ENCODE peak calls at places on chromosomes 16 and 17, in four cellular contexts. One of them, this sample, is unnamed.

GRCh38 chr16:27779719-27780161 is 229.8 kb downstream of the KATNIP start:
- DNase-seq in fibroblast of mammary gland: peak
- DNase-seq in brain microvascular endothelial cell: peak
- DNase-seq in astrocyte of the spinal cord: peak
- DNase-seq in this sample: peak

GRCh38 chr16:48676836-48677235 is 66.9 kb upstream of the N4BP1 start:
- DNase-seq in fibroblast of mammary gland: peak
- DNase-seq in brain microvascular endothelial cell: no peak
- DNase-seq in astrocyte of the spinal cord: no peak
- DNase-seq in this sample: peak

GRCh38 chr17:36127199-36127881 is 23.7 kb downstream of the CCL4 start:
- DNase-seq in fibroblast of mammary gland: no peak
- DNase-seq in astrocyte of the spinal cord: no peak
- DNase-seq in brain microvascular endothelial cell: no peak
- DNase-seq in this sample: no peak

GRCh38 chr17:35700157-35700556 is 31.3 kb upstream of the RASL10B start:
- DNase-seq in astrocyte of the spinal cord: no peak
- DNase-seq in fibroblast of mammary gland: peak
- DNase-seq in brain microvascular endothelial cell: peak
- DNase-seq in this sample: no peak

GRCh38 chr16:8130197-8130596 is 460.1 kb downstream of the TMEM114 start:
- DNase-seq in astrocyte of the spinal cord: no peak
- DNase-seq in brain microvascular endothelial cell: no peak
- DNase-seq in fibroblast of mammary gland: no peak
- DNase-seq in this sample: no peak

GRCh38 chr17:57914274-57915147 is 40.7 kb downstream of the CUEDC1 start:
- DNase-seq in fibroblast of mammary gland: no peak
- DNase-seq in brain microvascular endothelial cell: no peak
- DNase-seq in astrocyte of the spinal cord: no peak
- DNase-seq in this sample: no peak

GRCh38 chr16:10150906-10151305 is 31.3 kb downstream of the GRIN2A start:
- DNase-seq in astrocyte of the spinal cord: no peak
- DNase-seq in fibroblast of mammary gland: peak
- DNase-seq in brain microvascular endothelial cell: no peak
- DNase-seq in this sample: no peak

GRCh38 chr16:303760-304505 is 21.0 kb downstream of the PDIA2 start:
- DNase-seq in fibroblast of mammary gland: peak
- DNase-seq in astrocyte of the spinal cord: no peak
- DNase-seq in brain microvascular endothelial cell: no peak
- DNase-seq in this sample: no peak

GRCh38 chr16:57926041-57926440 is 44.9 kb downstream of the CNGB1 start:
- DNase-seq in fibroblast of mammary gland: no peak
- DNase-seq in brain microvascular endothelial cell: no peak
- DNase-seq in astrocyte of the spinal cord: no peak
- DNase-seq in this sample: no peak

GRCh38 chr17:64190468-64190867 is 60.5 kb upstream of the ERN1 start:
- DNase-seq in astrocyte of the spinal cord: no peak
- DNase-seq in fibroblast of mammary gland: no peak
- DNase-seq in brain microvascular endothelial cell: no peak
- DNase-seq in this sample: no peak

GRCh38 chr17:5446786-5447185 is 7.8 kb upstream of the C1QBP start:
- DNase-seq in astrocyte of the spinal cord: no peak
- DNase-seq in brain microvascular endothelial cell: no peak
- DNase-seq in fibroblast of mammary gland: no peak
- DNase-seq in this sample: no peak

GRCh38 chr16:67269766-67270165 is 9.6 kb upstream of the PLEKHG4 start:
- DNase-seq in fibroblast of mammary gland: peak
- DNase-seq in astrocyte of the spinal cord: peak
- DNase-seq in brain microvascular endothelial cell: peak
- DNase-seq in this sample: no peak

GRCh38 chr17:59185997-59186396 is 23.8 kb upstream of the SMG8 start:
- DNase-seq in brain microvascular endothelial cell: no peak
- DNase-seq in fibroblast of mammary gland: no peak
- DNase-seq in astrocyte of the spinal cord: no peak
- DNase-seq in this sample: no peak

GRCh38 chr16:67194257-67194656 is 2.3 kb downstream of the E2F4 start:
- DNase-seq in astrocyte of the spinal cord: no peak
- DNase-seq in brain microvascular endothelial cell: no peak
- DNase-seq in fibroblast of mammary gland: no peak
- DNase-seq in this sample: no peak

GRCh38 chr16:627458-628239 is 3.1 kb upstream of the WFIKKN1 start:
- DNase-seq in fibroblast of mammary gland: peak
- DNase-seq in brain microvascular endothelial cell: no peak
- DNase-seq in astrocyte of the spinal cord: no peak
- DNase-seq in this sample: no peak

GRCh38 chr16:17287401-17287800 is 183.4 kb downstream of the XYLT1 start:
- DNase-seq in fibroblast of mammary gland: no peak
- DNase-seq in astrocyte of the spinal cord: no peak
- DNase-seq in brain microvascular endothelial cell: no peak
- DNase-seq in this sample: no peak

GRCh38 chr16:9706217-9706616 is 476.0 kb downstream of the GRIN2A start:
- DNase-seq in fibroblast of mammary gland: peak
- DNase-seq in brain microvascular endothelial cell: peak
- DNase-seq in astrocyte of the spinal cord: peak
- DNase-seq in this sample: no peak

GRCh38 chr17:42512246-42512645 is 23.8 kb upstream of the NAGLU start:
- DNase-seq in astrocyte of the spinal cord: no peak
- DNase-seq in brain microvascular endothelial cell: no peak
- DNase-seq in fibroblast of mammary gland: no peak
- DNase-seq in this sample: no peak

GRCh38 chr17:63420868-63421680 is 25.0 kb downstream of the CYB561 start:
- DNase-seq in astrocyte of the spinal cord: no peak
- DNase-seq in brain microvascular endothelial cell: no peak
- DNase-seq in fibroblast of mammary gland: no peak
- DNase-seq in this sample: no peak

GRCh38 chr17:4858068-4858879 is 25.1 kb downstream of the MINK1 start:
- DNase-seq in brain microvascular endothelial cell: no peak
- DNase-seq in fibroblast of mammary gland: no peak
- DNase-seq in astrocyte of the spinal cord: no peak
- DNase-seq in this sample: no peak

GRCh38 chr17:67212716-67213417 is 32.1 kb downstream of the HELZ start:
- DNase-seq in brain microvascular endothelial cell: no peak
- DNase-seq in fibroblast of mammary gland: peak
- DNase-seq in astrocyte of the spinal cord: peak
- DNase-seq in this sample: peak

GRCh38 chr16:19384656-19385055 is 33.0 kb upstream of the TMC5 start:
- DNase-seq in fibroblast of mammary gland: no peak
- DNase-seq in astrocyte of the spinal cord: no peak
- DNase-seq in brain microvascular endothelial cell: no peak
- DNase-seq in this sample: no peak

GRCh38 chr17:48121921-48122650 is 14.5 kb downstream of the SNX11 start:
- DNase-seq in astrocyte of the spinal cord: no peak
- DNase-seq in fibroblast of mammary gland: no peak
- DNase-seq in brain microvascular endothelial cell: no peak
- DNase-seq in this sample: no peak

GRCh38 chr16:49574826-49575225 is 201.2 kb downstream of the C16orf78 start:
- DNase-seq in brain microvascular endothelial cell: no peak
- DNase-seq in astrocyte of the spinal cord: no peak
- DNase-seq in fibroblast of mammary gland: no peak
- DNase-seq in this sample: no peak

GRCh38 chr17:55845385-55845784 is 94.5 kb downstream of the PCTP start:
- DNase-seq in astrocyte of the spinal cord: peak
- DNase-seq in brain microvascular endothelial cell: peak
- DNase-seq in fibroblast of mammary gland: peak
- DNase-seq in this sample: peak

GRCh38 chr17:57986841-57987581 is 1.0 kb downstream of the VEZF1 start:
- DNase-seq in brain microvascular endothelial cell: peak
- DNase-seq in astrocyte of the spinal cord: peak
- DNase-seq in fibroblast of mammary gland: peak
- DNase-seq in this sample: peak

GRCh38 chr16:57013268-57013667 is 23.9 kb downstream of the NLRC5 start:
- DNase-seq in astrocyte of the spinal cord: peak
- DNase-seq in fibroblast of mammary gland: peak
- DNase-seq in brain microvascular endothelial cell: no peak
- DNase-seq in this sample: peak

GRCh38 chr17:15952916-15953865 is 8.3 kb downstream of the ADORA2B start:
- DNase-seq in fibroblast of mammary gland: no peak
- DNase-seq in astrocyte of the spinal cord: no peak
- DNase-seq in brain microvascular endothelial cell: no peak
- DNase-seq in this sample: no peak

GRCh38 chr17:33461051-33461450 is 168.0 kb upstream of the ASIC2 start:
- DNase-seq in astrocyte of the spinal cord: no peak
- DNase-seq in brain microvascular endothelial cell: no peak
- DNase-seq in fibroblast of mammary gland: no peak
- DNase-seq in this sample: no peak

GRCh38 chr16:4110680-4111079 is 5.6 kb downstream of the ADCY9 start:
- DNase-seq in brain microvascular endothelial cell: no peak
- DNase-seq in fibroblast of mammary gland: no peak
- DNase-seq in astrocyte of the spinal cord: no peak
- DNase-seq in this sample: no peak

GRCh38 chr17:68344701-68345136 is 53.4 kb downstream of the ARSG start:
- DNase-seq in astrocyte of the spinal cord: no peak
- DNase-seq in fibroblast of mammary gland: no peak
- DNase-seq in brain microvascular endothelial cell: no peak
- DNase-seq in this sample: no peak

GRCh38 chr16:23917621-23918020 is 81.8 kb downstream of the PRKCB start:
- DNase-seq in brain microvascular endothelial cell: no peak
- DNase-seq in astrocyte of the spinal cord: no peak
- DNase-seq in fibroblast of mammary gland: no peak
- DNase-seq in this sample: no peak

GRCh38 chr16:17211797-17212196 is 259.0 kb downstream of the XYLT1 start:
- DNase-seq in fibroblast of mammary gland: peak
- DNase-seq in astrocyte of the spinal cord: no peak
- DNase-seq in brain microvascular endothelial cell: no peak
- DNase-seq in this sample: peak

GRCh38 chr16:74438492-74438979 is 17.3 kb upstream of the CLEC18B start:
- DNase-seq in fibroblast of mammary gland: no peak
- DNase-seq in brain microvascular endothelial cell: no peak
- DNase-seq in astrocyte of the spinal cord: no peak
- DNase-seq in this sample: no peak

GRCh38 chr17:64747938-64748540 is 85.9 kb upstream of the SMURF2 start:
- DNase-seq in fibroblast of mammary gland: peak
- DNase-seq in brain microvascular endothelial cell: no peak
- DNase-seq in astrocyte of the spinal cord: peak
- DNase-seq in this sample: peak

DNA sequence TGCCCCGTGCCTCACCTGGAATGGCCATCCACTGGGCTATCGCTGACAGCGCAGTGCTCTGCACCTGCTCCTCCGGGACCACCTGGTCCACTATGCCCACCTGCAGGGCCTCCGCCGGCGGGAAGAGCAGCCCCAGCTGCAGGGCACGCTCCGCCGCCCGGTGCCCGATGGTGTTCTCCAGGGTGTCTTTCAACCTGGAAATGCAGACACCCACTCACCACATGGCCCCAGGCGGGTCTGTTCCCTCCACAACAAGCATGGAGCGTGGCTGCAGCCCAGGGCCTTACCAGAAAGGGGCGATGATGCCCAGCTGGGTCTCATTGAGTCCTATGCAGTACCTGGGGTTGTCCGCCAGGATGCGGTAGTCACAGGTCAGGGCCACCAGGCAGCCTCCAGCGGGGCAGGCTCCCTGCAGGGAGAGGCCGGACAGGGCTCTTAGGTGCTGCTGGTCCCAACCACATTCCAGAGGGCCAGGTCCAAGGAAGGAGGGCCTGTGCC is 6.8 kb downstream of the DNASE1L2 start:
- DNase-seq in astrocyte of the spinal cord: no peak
- DNase-seq in brain microvascular endothelial cell: no peak
- DNase-seq in fibroblast of mammary gland: no peak
- DNase-seq in this sample: no peak
- TF ChIP-seq CTCF in astrocyte of the spinal cord: no peak
- TF ChIP-seq CTCF in brain microvascular endothelial cell: peak
- TF ChIP-seq CTCF in fibroblast of mammary gland: no peak
- TF ChIP-seq CTCF in this sample: no peak

DNA sequence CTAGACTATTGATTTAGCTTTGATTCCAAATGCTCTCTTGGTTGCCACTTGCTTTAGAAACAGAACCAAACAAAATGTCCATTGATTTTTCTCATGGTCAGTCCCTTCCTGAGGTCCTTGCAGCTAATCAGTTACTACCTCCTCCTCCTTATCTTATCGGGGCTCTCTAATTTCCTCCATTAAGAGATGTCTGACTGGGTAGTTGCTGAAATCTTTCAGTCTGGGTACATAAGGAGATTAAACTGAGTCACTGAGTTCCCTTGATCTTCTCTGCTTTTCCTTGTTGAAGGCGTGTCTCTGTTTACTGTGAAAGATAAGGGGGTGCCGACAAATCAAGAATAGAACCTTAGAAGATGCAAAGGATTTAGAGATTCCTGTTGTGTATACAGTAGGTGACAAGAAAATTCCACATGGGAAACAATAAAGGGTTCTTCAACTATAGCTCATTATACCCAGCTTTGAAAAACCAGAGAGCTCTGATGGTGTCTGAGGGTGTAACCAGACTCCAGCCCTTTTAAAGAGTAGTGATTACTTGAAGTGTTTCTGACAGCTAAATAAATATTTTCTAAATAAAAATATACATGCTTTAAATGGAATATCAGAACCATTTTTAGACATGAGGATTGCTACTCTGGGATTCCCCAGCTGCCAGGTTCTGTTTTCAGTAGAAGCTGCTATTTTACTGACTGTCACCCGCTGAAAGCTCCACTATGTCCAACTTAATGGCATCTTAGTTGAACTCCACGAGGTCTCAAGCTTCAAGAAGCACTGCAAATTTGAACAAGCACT is 791.3 kb upstream of the SOX9 start:
- DNase-seq in astrocyte of the spinal cord: no peak
- DNase-seq in brain microvascular endothelial cell: no peak
- DNase-seq in fibroblast of mammary gland: no peak
- DNase-seq in this sample: no peak
- TF ChIP-seq CTCF in astrocyte of the spinal cord: no peak
- TF ChIP-seq CTCF in brain microvascular endothelial cell: no peak
- TF ChIP-seq CTCF in fibroblast of mammary gland: no peak
- TF ChIP-seq CTCF in this sample: no peak

DNA sequence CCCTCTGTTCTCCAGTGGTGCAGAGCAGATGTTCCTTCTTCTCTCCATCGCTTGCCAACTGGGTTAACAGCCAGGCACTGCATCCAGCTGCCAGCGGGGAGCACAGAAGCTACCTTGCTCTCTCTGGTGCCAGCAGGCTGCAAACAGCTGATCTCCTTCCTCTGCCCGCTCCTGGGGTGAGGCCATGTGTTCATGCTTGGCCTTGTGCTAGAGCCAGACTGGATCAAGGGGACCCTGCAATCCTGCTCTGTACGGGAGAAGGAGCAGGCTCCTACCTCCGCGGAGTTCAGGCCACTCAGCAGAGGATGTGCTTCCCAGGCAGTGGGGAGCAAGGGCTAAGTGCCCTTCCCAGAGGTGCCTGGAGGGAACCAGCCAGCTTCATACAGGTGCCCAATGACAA is 24.0 kb upstream of the ENGASE start:
- DNase-seq in fibroblast of mammary gland: no peak
- DNase-seq in astrocyte of the spinal cord: no peak
- DNase-seq in brain microvascular endothelial cell: no peak
- DNase-seq in this sample: no peak
- TF ChIP-seq CTCF in fibroblast of mammary gland: no peak
- TF ChIP-seq CTCF in astrocyte of the spinal cord: no peak
- TF ChIP-seq CTCF in brain microvascular endothelial cell: no peak
- TF ChIP-seq CTCF in this sample: no peak

DNA sequence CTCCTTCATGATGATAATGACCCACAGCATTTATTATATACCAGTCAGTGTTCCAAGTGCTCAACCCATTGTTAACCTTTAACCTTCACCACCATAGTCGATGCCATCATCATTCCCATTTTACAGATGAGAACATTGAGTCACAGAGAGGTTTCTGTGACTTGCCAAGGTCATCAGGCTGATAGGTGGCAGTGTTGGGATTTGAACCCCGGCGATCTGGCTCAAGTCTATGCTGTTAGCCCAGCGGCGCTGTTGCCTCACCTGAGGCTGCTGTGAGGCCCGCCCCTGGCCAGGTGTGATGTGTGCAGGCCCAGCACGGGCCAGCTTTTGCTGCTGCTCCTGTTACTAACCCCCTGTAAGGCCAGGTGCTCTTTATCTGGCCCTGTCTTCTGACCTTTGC is 101.2 kb downstream of the OR1D5 start:
- DNase-seq in astrocyte of the spinal cord: no peak
- DNase-seq in fibroblast of mammary gland: no peak
- DNase-seq in brain microvascular endothelial cell: no peak
- DNase-seq in this sample: no peak
- TF ChIP-seq CTCF in astrocyte of the spinal cord: no peak
- TF ChIP-seq CTCF in fibroblast of mammary gland: no peak
- TF ChIP-seq CTCF in brain microvascular endothelial cell: no peak
- TF ChIP-seq CTCF in this sample: peak